ENCODE peak calls at places on chromosomes 16 and 17, in six cellular contexts. One of them, this sample, is unnamed.

GRCh38 chr17:81831957-81832607 is 1.0 kb downstream of the MCRIP1 start:
- DNase-seq in prostate gland: no peak
- DNase-seq in spleen: peak; percentile 83
- DNase-seq in stomach: no peak
- DNase-seq in A549: no peak
- DNase-seq in ovary: no peak
- DNase-seq in this sample: no peak

GRCh38 chr16:6081320-6081976 is 983.9 kb upstream of the EEF2KMT start:
- DNase-seq in spleen: no peak
- DNase-seq in prostate gland: no peak
- DNase-seq in ovary: no peak
- DNase-seq in stomach: no peak
- DNase-seq in A549: peak; percentile 7
- DNase-seq in this sample: peak; percentile 10

GRCh38 chr17:5209396-5209795 is 17.7 kb upstream of the ZNF594 start:
- DNase-seq in stomach: no peak
- DNase-seq in ovary: no peak
- DNase-seq in A549: no peak
- DNase-seq in spleen: peak; percentile 30
- DNase-seq in prostate gland: no peak
- DNase-seq in this sample: no peak

GRCh38 chr16:4538067-4538385 is 547 bp downstream of the CDIP1 start:
- DNase-seq in A549: no peak
- DNase-seq in spleen: no peak
- DNase-seq in prostate gland: no peak
- DNase-seq in ovary: no peak
- DNase-seq in stomach: no peak
- DNase-seq in this sample: no peak

GRCh38 chr17:30256756-30257506 is 21.4 kb upstream of the SLC6A4 start:
- DNase-seq in stomach: no peak
- DNase-seq in ovary: no peak
- DNase-seq in prostate gland: no peak
- DNase-seq in A549: no peak
- DNase-seq in spleen: no peak
- DNase-seq in this sample: no peak

GRCh38 chr17:34237458-34237857 is 17.6 kb upstream of the CCL2 start:
- DNase-seq in prostate gland: no peak
- DNase-seq in spleen: no peak
- DNase-seq in stomach: no peak
- DNase-seq in A549: no peak
- DNase-seq in ovary: no peak
- DNase-seq in this sample: no peak

GRCh38 chr17:66414528-66415175 is 112.2 kb downstream of the PRKCA start:
- DNase-seq in stomach: no peak
- DNase-seq in spleen: no peak
- DNase-seq in prostate gland: no peak
- DNase-seq in A549: no peak
- DNase-seq in ovary: no peak
- DNase-seq in this sample: no peak

GRCh38 chr16:87156195-87156594 is 161.0 kb downstream of the C16orf95 start:
- DNase-seq in spleen: peak; percentile 28
- DNase-seq in prostate gland: no peak
- DNase-seq in ovary: no peak
- DNase-seq in A549: no peak
- DNase-seq in stomach: no peak
- DNase-seq in this sample: no peak

GRCh38 chr17:32157225-32157624 is 14.9 kb downstream of the RHOT1 start:
- DNase-seq in prostate gland: no peak
- DNase-seq in A549: no peak
- DNase-seq in spleen: no peak
- DNase-seq in stomach: no peak
- DNase-seq in ovary: no peak
- DNase-seq in this sample: no peak

GRCh38 chr16:49639739-49640388 is 216.0 kb downstream of the ZNF423 start:
- DNase-seq in ovary: peak; percentile 92
- DNase-seq in stomach: no peak
- DNase-seq in A549: no peak
- DNase-seq in prostate gland: no peak
- DNase-seq in spleen: peak; percentile 54
- DNase-seq in this sample: no peak

GRCh38 chr16:3065742-3066439 is 451 bp downstream of the IL32 start:
- DNase-seq in ovary: no peak
- DNase-seq in spleen: peak; percentile 76
- DNase-seq in A549: no peak
- DNase-seq in prostate gland: no peak
- DNase-seq in stomach: no peak
- DNase-seq in this sample: no peak

GRCh38 chr16:2769100-2769529 is 8.0 kb downstream of the ELOB start:
- DNase-seq in spleen: peak; percentile 59
- DNase-seq in stomach: no peak
- DNase-seq in ovary: peak; percentile 31
- DNase-seq in A549: no peak
- DNase-seq in prostate gland: no peak
- DNase-seq in this sample: no peak

GRCh38 chr17:58337126-58337599 is 8.6 kb upstream of the TSPOAP1 start:
- DNase-seq in stomach: no peak
- DNase-seq in A549: no peak
- DNase-seq in spleen: peak; percentile 90
- DNase-seq in prostate gland: no peak
- DNase-seq in ovary: no peak
- DNase-seq in this sample: no peak

GRCh38 chr17:30363715-30364202 is 15.0 kb upstream of the CPD start:
- DNase-seq in prostate gland: no peak
- DNase-seq in stomach: peak; percentile 51
- DNase-seq in A549: no peak
- DNase-seq in ovary: no peak
- DNase-seq in spleen: peak; percentile 86
- DNase-seq in this sample: no peak

GRCh38 chr16:74485916-74486315 is 64.6 kb upstream of the CLEC18B start:
- DNase-seq in A549: no peak
- DNase-seq in stomach: no peak
- DNase-seq in ovary: no peak
- DNase-seq in spleen: no peak
- DNase-seq in prostate gland: peak; percentile 64
- DNase-seq in this sample: no peak

GRCh38 chr16:78689031-78689430 is 589.6 kb downstream of the WWOX start:
- DNase-seq in A549: no peak
- DNase-seq in ovary: no peak
- DNase-seq in prostate gland: no peak
- DNase-seq in spleen: no peak
- DNase-seq in stomach: no peak
- DNase-seq in this sample: no peak

GRCh38 chr17:39754161-39754957 is 16.6 kb downstream of the GRB7 start:
- DNase-seq in ovary: peak; percentile 92
- DNase-seq in stomach: peak; percentile 96
- DNase-seq in prostate gland: peak; percentile 81
- DNase-seq in spleen: peak; percentile 100
- DNase-seq in A549: peak; percentile 95
- DNase-seq in this sample: peak; percentile 100
- TF ChIP-seq POLR2A in ovary: no peak
- TF ChIP-seq POLR2A in stomach: no peak
- TF ChIP-seq POLR2A in prostate gland: peak; percentile 74
- TF ChIP-seq POLR2A in spleen: no peak
- TF ChIP-seq POLR2A in A549: peak; percentile 68
- TF ChIP-seq POLR2A in this sample: peak; percentile 70

GRCh38 chr17:79837888-79838540 is 1.2 kb downstream of the CBX4 start:
- DNase-seq in prostate gland: no peak
- DNase-seq in spleen: peak; percentile 87
- DNase-seq in ovary: peak; percentile 57
- DNase-seq in A549: no peak
- DNase-seq in stomach: no peak
- DNase-seq in this sample: no peak

GRCh38 chr17:79835953-79836951 is 3.0 kb downstream of the CBX4 start:
- DNase-seq in ovary: no peak
- DNase-seq in A549: no peak
- DNase-seq in prostate gland: peak; percentile 71
- DNase-seq in spleen: peak; percentile 85
- DNase-seq in stomach: peak; percentile 90
- DNase-seq in this sample: no peak

GRCh38 chr17:79838541-79839274 is 532 bp downstream of the CBX4 start:
- DNase-seq in stomach: peak; percentile 55
- DNase-seq in spleen: peak; percentile 91
- DNase-seq in A549: peak; percentile 39
- DNase-seq in ovary: peak; percentile 73
- DNase-seq in prostate gland: peak; percentile 54
- DNase-seq in this sample: no peak

GRCh38 chr17:79835470-79835899 is 3.8 kb downstream of the CBX4 start:
- DNase-seq in ovary: no peak
- DNase-seq in prostate gland: no peak
- DNase-seq in A549: no peak
- DNase-seq in stomach: no peak
- DNase-seq in spleen: peak; percentile 81
- DNase-seq in this sample: no peak

DNA sequence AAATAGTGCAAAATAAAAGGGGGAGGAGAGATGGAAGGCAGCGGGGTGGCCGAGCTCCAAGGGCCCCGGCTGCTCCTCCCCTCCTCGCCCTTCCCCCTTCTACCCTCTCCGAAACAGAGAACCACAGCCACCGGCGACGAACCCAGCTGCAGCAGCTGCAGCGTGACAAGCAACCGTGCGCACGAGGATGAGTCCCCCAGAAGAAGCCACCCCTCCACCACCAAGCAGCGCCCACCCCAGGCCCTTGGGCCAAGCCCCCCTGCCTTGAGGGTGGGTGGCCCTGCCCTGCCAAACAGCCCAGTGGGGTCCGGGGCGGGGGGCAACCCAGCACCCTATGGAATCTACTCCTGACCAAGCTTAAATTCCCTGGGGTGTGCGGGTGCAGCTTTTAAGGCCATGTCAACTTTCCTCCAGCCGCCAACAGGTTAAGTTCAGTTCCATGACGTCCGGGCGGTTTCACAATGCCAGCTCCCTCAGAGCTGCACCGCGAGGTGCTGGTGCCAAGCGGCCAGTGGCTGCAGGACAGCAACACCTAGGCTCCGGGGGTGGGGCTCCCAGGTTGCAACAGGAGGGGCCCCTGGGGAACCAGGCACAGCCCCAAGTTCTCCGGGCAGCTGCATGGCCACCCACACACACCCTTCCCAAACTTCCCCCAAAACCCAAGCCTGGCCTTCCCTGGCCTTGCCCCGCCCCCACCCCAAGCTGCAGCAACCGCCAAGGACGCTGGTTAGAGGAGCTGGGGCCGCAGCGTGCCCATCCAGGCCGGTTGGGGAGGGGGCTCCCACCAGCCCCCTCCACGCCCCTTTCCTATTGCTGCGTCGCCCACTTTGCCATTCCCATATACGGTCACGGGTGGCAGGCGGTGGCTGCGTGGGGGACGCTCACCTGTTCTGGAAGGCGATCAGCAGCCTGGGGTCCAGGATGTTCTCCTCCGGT is 2.0 kb downstream of the CBX4 start:
- DNase-seq in A549: peak; percentile 80
- DNase-seq in prostate gland: peak; percentile 90
- DNase-seq in spleen: peak; percentile 93
- DNase-seq in ovary: peak; percentile 66
- DNase-seq in stomach: peak; percentile 96
- DNase-seq in this sample: peak; percentile 63
- TF ChIP-seq POLR2A in A549: no peak
- TF ChIP-seq POLR2A in prostate gland: peak; percentile 24
- TF ChIP-seq POLR2A in spleen: no peak
- TF ChIP-seq POLR2A in ovary: no peak
- TF ChIP-seq POLR2A in stomach: no peak
- TF ChIP-seq POLR2A in this sample: no peak

DNA sequence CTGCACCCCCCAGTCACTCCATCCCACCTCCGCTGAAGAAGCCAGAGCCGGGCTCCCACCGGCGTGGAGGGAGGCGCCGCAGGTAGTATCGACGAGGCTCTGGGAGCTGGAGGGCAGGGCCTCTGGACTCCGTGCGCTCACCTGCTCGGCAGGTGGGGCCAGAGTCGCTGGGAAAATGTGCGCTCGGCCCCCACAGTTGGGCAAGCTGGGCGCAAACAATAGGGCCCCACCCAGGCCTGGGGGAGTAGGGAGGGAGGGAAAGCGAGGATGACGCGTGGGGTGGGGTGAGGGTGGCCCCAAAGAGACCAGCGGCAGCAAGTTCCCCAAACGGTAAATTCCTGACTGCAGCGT is 660 bp downstream of the JUP start:
- DNase-seq in ovary: peak; percentile 65
- DNase-seq in A549: no peak
- DNase-seq in prostate gland: peak; percentile 86
- DNase-seq in spleen: peak; percentile 82
- DNase-seq in stomach: peak; percentile 84
- DNase-seq in this sample: no peak
- TF ChIP-seq POLR2A in ovary: no peak
- TF ChIP-seq POLR2A in A549: no peak
- TF ChIP-seq POLR2A in prostate gland: peak; percentile 73
- TF ChIP-seq POLR2A in spleen: no peak
- TF ChIP-seq POLR2A in stomach: no peak
- TF ChIP-seq POLR2A in this sample: no peak

DNA sequence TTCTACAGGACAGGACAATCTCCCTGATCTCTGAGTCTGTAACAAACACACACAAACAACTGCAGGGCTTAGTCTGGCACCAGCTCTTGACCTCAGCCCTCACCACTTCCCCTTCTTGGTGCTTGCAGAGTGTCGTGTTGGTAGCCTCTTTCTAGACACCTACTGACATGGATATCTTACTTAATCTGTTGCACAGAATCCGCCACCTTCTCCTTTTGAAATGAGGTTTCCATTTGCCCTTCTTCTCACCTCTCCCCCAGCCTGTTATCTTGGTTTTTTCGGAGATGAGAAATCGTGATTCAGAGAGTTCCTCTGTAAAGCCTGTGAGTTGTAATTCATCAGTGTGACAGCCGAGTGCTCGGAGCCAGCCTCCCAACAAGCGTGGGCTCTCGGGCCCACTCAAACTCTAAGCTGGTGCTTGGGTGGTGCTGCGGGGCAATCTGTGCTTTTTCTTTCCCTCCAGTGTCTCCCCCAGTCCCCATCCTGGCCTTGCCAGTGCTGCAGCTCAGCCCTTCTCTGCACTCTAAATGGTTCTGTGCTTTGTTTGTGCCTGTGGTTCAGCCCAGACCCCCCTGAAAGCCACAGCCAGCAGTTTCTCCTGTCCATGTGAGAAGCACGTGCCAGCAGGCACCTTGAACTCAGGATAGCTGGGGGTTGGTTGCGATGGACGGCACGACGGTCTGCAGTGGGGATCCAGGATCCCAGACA is 28.1 kb downstream of the KIAA0513 start:
- DNase-seq in A549: no peak
- DNase-seq in prostate gland: peak; percentile 47
- DNase-seq in spleen: peak; percentile 92
- DNase-seq in ovary: no peak
- DNase-seq in stomach: peak; percentile 64
- DNase-seq in this sample: peak; percentile 46
- TF ChIP-seq POLR2A in A549: no peak
- TF ChIP-seq POLR2A in prostate gland: no peak
- TF ChIP-seq POLR2A in spleen: no peak
- TF ChIP-seq POLR2A in ovary: no peak
- TF ChIP-seq POLR2A in stomach: no peak
- TF ChIP-seq POLR2A in this sample: no peak

This sample was measured in H54.